ENCODE peak calls at places on chromosomes 12 and 14, in ten cellular contexts. One of them, this sample, is unnamed.

GRCh38 chr12:89379100-89379838 is 27.0 kb upstream of the DUSP6 start:
- DNase-seq in AG09309: no peak
- DNase-seq in fibroblast of lung: no peak
- DNase-seq in foreskin fibroblast: no peak
- DNase-seq in BJ: no peak
- DNase-seq in dorsolateral prefrontal cortex: no peak
- DNase-seq in A549: no peak
- DNase-seq in astrocyte of the spinal cord: no peak
- DNase-seq in heart right ventricle: no peak
- DNase-seq in WERI-Rb-1: no peak
- DNase-seq in this sample: no peak

GRCh38 chr14:72975776-72976175 is 49.5 kb downstream of the DCAF4 start:
- DNase-seq in astrocyte of the spinal cord: no peak
- DNase-seq in dorsolateral prefrontal cortex: no peak
- DNase-seq in fibroblast of lung: no peak
- DNase-seq in AG09309: no peak
- DNase-seq in A549: peak
- DNase-seq in WERI-Rb-1: peak
- DNase-seq in heart right ventricle: no peak
- DNase-seq in BJ: no peak
- DNase-seq in foreskin fibroblast: no peak
- DNase-seq in this sample: no peak

GRCh38 chr12:66191547-66192126 is 2.6 kb downstream of the IRAK3 start:
- DNase-seq in fibroblast of lung: no peak
- DNase-seq in heart right ventricle: no peak
- DNase-seq in dorsolateral prefrontal cortex: no peak
- DNase-seq in A549: no peak
- DNase-seq in BJ: no peak
- DNase-seq in AG09309: no peak
- DNase-seq in astrocyte of the spinal cord: no peak
- DNase-seq in WERI-Rb-1: no peak
- DNase-seq in foreskin fibroblast: no peak
- DNase-seq in this sample: no peak

GRCh38 chr12:402127-402456 is 648 bp downstream of the CCDC77 start:
- DNase-seq in AG09309: no peak
- DNase-seq in BJ: no peak
- DNase-seq in A549: peak
- DNase-seq in WERI-Rb-1: peak
- DNase-seq in astrocyte of the spinal cord: peak
- DNase-seq in fibroblast of lung: peak
- DNase-seq in heart right ventricle: no peak
- DNase-seq in dorsolateral prefrontal cortex: no peak
- DNase-seq in foreskin fibroblast: peak
- DNase-seq in this sample: no peak

GRCh38 chr14:71311061-71311460 is 403.8 kb downstream of the PCNX1 start:
- DNase-seq in A549: no peak
- DNase-seq in astrocyte of the spinal cord: no peak
- DNase-seq in BJ: no peak
- DNase-seq in fibroblast of lung: no peak
- DNase-seq in dorsolateral prefrontal cortex: peak
- DNase-seq in foreskin fibroblast: no peak
- DNase-seq in AG09309: no peak
- DNase-seq in heart right ventricle: no peak
- DNase-seq in WERI-Rb-1: no peak
- DNase-seq in this sample: no peak

GRCh38 chr14:29810657-29811056 is 117.0 kb downstream of the PRKD1 start:
- DNase-seq in astrocyte of the spinal cord: no peak
- DNase-seq in BJ: no peak
- DNase-seq in heart right ventricle: no peak
- DNase-seq in A549: no peak
- DNase-seq in foreskin fibroblast: peak
- DNase-seq in dorsolateral prefrontal cortex: peak
- DNase-seq in WERI-Rb-1: no peak
- DNase-seq in AG09309: peak
- DNase-seq in fibroblast of lung: peak
- DNase-seq in this sample: no peak

GRCh38 chr14:71932229-71932951 is at the start of gene RGS6:
- DNase-seq in AG09309: no peak
- DNase-seq in astrocyte of the spinal cord: no peak
- DNase-seq in BJ: no peak
- DNase-seq in heart right ventricle: peak
- DNase-seq in A549: peak
- DNase-seq in WERI-Rb-1: peak
- DNase-seq in foreskin fibroblast: peak
- DNase-seq in fibroblast of lung: no peak
- DNase-seq in dorsolateral prefrontal cortex: peak
- DNase-seq in this sample: peak

GRCh38 chr12:116435984-116436383 is 123.2 kb upstream of the MAP1LC3B2 start:
- DNase-seq in AG09309: no peak
- DNase-seq in A549: no peak
- DNase-seq in BJ: no peak
- DNase-seq in astrocyte of the spinal cord: no peak
- DNase-seq in WERI-Rb-1: no peak
- DNase-seq in heart right ventricle: no peak
- DNase-seq in dorsolateral prefrontal cortex: no peak
- DNase-seq in fibroblast of lung: no peak
- DNase-seq in foreskin fibroblast: no peak
- DNase-seq in this sample: no peak

GRCh38 chr12:116565963-116566362 is 6.8 kb downstream of the MAP1LC3B2 start:
- DNase-seq in foreskin fibroblast: no peak
- DNase-seq in dorsolateral prefrontal cortex: no peak
- DNase-seq in AG09309: no peak
- DNase-seq in heart right ventricle: no peak
- DNase-seq in WERI-Rb-1: no peak
- DNase-seq in A549: no peak
- DNase-seq in astrocyte of the spinal cord: no peak
- DNase-seq in fibroblast of lung: no peak
- DNase-seq in BJ: no peak
- DNase-seq in this sample: no peak

GRCh38 chr14:38964630-38965029 is 138.4 kb downstream of the SEC23A start:
- DNase-seq in dorsolateral prefrontal cortex: no peak
- DNase-seq in A549: peak
- DNase-seq in astrocyte of the spinal cord: peak
- DNase-seq in fibroblast of lung: no peak
- DNase-seq in heart right ventricle: no peak
- DNase-seq in WERI-Rb-1: no peak
- DNase-seq in AG09309: peak
- DNase-seq in foreskin fibroblast: no peak
- DNase-seq in BJ: no peak
- DNase-seq in this sample: no peak

GRCh38 chr14:101074124-101075024 is 170.9 kb upstream of the RTL1 start:
- DNase-seq in heart right ventricle: no peak
- DNase-seq in dorsolateral prefrontal cortex: no peak
- DNase-seq in fibroblast of lung: no peak
- DNase-seq in astrocyte of the spinal cord: no peak
- DNase-seq in WERI-Rb-1: no peak
- DNase-seq in AG09309: no peak
- DNase-seq in A549: no peak
- DNase-seq in foreskin fibroblast: no peak
- DNase-seq in BJ: no peak
- DNase-seq in this sample: no peak

GRCh38 chr12:114638790-114639435 is 45.1 kb downstream of the TBX3 start:
- DNase-seq in heart right ventricle: no peak
- DNase-seq in AG09309: no peak
- DNase-seq in WERI-Rb-1: no peak
- DNase-seq in BJ: no peak
- DNase-seq in dorsolateral prefrontal cortex: no peak
- DNase-seq in A549: no peak
- DNase-seq in astrocyte of the spinal cord: no peak
- DNase-seq in foreskin fibroblast: no peak
- DNase-seq in fibroblast of lung: no peak
- DNase-seq in this sample: no peak

GRCh38 chr12:92556141-92556540 is 146.6 kb upstream of the PLEKHG7 start:
- DNase-seq in BJ: no peak
- DNase-seq in heart right ventricle: no peak
- DNase-seq in foreskin fibroblast: no peak
- DNase-seq in dorsolateral prefrontal cortex: no peak
- DNase-seq in fibroblast of lung: no peak
- DNase-seq in astrocyte of the spinal cord: no peak
- DNase-seq in WERI-Rb-1: no peak
- DNase-seq in AG09309: no peak
- DNase-seq in A549: no peak
- DNase-seq in this sample: no peak
- H3K4me3 ChIP-seq in BJ: no peak
- H3K4me3 ChIP-seq in heart right ventricle: no peak
- H3K4me3 ChIP-seq in foreskin fibroblast: no peak
- H3K4me3 ChIP-seq in dorsolateral prefrontal cortex: no peak
- H3K4me3 ChIP-seq in fibroblast of lung: no peak
- H3K4me3 ChIP-seq in astrocyte of the spinal cord: no peak
- H3K4me3 ChIP-seq in WERI-Rb-1: no peak
- H3K4me3 ChIP-seq in AG09309: no peak
- H3K4me3 ChIP-seq in A549: no peak
- H3K4me3 ChIP-seq in this sample: no peak

GRCh38 chr12:121630791-121631190 is 4.5 kb downstream of the ORAI1 start:
- DNase-seq in dorsolateral prefrontal cortex: no peak
- DNase-seq in AG09309: no peak
- DNase-seq in astrocyte of the spinal cord: no peak
- DNase-seq in WERI-Rb-1: no peak
- DNase-seq in BJ: no peak
- DNase-seq in heart right ventricle: no peak
- DNase-seq in foreskin fibroblast: no peak
- DNase-seq in A549: no peak
- DNase-seq in fibroblast of lung: no peak
- DNase-seq in this sample: no peak

GRCh38 chr12:121628037-121628436 is 1.7 kb downstream of the ORAI1 start:
- DNase-seq in A549: no peak
- DNase-seq in BJ: no peak
- DNase-seq in foreskin fibroblast: no peak
- DNase-seq in fibroblast of lung: no peak
- DNase-seq in dorsolateral prefrontal cortex: no peak
- DNase-seq in AG09309: no peak
- DNase-seq in WERI-Rb-1: peak
- DNase-seq in heart right ventricle: no peak
- DNase-seq in astrocyte of the spinal cord: no peak
- DNase-seq in this sample: no peak

GRCh38 chr12:121628536-121628935 is 2.2 kb downstream of the ORAI1 start:
- DNase-seq in heart right ventricle: no peak
- DNase-seq in foreskin fibroblast: no peak
- DNase-seq in BJ: no peak
- DNase-seq in fibroblast of lung: no peak
- DNase-seq in dorsolateral prefrontal cortex: no peak
- DNase-seq in AG09309: no peak
- DNase-seq in astrocyte of the spinal cord: no peak
- DNase-seq in A549: no peak
- DNase-seq in WERI-Rb-1: no peak
- DNase-seq in this sample: no peak

GRCh38 chr12:121626853-121627623 is 708 bp downstream of the ORAI1 start:
- DNase-seq in A549: peak
- DNase-seq in BJ: no peak
- DNase-seq in fibroblast of lung: peak
- DNase-seq in heart right ventricle: peak
- DNase-seq in astrocyte of the spinal cord: peak
- DNase-seq in AG09309: no peak
- DNase-seq in WERI-Rb-1: peak
- DNase-seq in dorsolateral prefrontal cortex: peak
- DNase-seq in foreskin fibroblast: peak
- DNase-seq in this sample: peak

DNA sequence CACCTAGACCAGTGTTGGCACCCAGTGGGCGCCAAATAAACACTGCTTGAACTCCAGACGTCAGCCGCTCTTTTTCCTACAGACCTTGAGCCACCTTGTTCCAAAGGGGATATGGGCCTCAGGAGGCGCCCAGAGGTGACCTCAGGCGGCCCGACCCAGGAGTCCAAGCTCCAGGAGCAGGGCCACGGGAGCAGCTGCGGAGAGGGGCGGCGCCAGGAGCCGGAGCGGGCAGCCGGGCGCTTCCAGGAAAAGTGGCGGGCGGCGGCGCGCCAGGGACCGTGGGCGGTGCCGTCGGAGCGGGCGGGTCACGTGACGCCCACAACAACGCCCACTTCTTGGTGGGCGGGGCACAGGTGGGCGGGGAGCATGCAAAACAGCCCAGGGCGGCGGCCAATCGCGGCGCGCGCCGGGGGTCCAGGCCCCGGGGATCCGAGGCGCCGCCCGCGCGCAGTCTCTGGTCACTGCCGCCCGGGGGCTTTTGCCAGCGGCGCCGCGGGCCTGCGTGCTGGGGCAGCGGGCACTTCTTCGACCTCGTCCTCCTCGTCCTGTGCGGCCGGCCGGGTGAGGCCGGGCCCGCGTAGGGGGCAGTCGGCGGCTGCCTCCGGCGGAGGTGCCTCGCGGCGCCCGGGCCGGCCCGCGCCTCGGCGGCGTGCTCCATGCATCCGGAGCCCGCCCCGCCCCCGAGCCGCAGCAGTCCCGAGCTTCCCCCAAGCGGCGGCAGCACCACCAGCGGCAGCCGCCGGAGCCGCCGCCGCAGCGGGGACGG is at the start of gene ORAI1:
- DNase-seq in A549: peak
- DNase-seq in WERI-Rb-1: peak
- DNase-seq in BJ: peak
- DNase-seq in foreskin fibroblast: peak
- DNase-seq in AG09309: no peak
- DNase-seq in fibroblast of lung: peak
- DNase-seq in astrocyte of the spinal cord: peak
- DNase-seq in dorsolateral prefrontal cortex: peak
- DNase-seq in heart right ventricle: peak
- DNase-seq in this sample: peak
- TF ChIP-seq CTCF in A549: peak
- TF ChIP-seq CTCF in WERI-Rb-1: no peak
- TF ChIP-seq CTCF in BJ: peak
- TF ChIP-seq CTCF in foreskin fibroblast: no peak
- TF ChIP-seq CTCF in AG09309: no peak
- TF ChIP-seq CTCF in fibroblast of lung: no peak
- TF ChIP-seq CTCF in astrocyte of the spinal cord: no peak
- TF ChIP-seq CTCF in dorsolateral prefrontal cortex: peak
- TF ChIP-seq CTCF in heart right ventricle: no peak
- TF ChIP-seq CTCF in this sample: no peak

DNA sequence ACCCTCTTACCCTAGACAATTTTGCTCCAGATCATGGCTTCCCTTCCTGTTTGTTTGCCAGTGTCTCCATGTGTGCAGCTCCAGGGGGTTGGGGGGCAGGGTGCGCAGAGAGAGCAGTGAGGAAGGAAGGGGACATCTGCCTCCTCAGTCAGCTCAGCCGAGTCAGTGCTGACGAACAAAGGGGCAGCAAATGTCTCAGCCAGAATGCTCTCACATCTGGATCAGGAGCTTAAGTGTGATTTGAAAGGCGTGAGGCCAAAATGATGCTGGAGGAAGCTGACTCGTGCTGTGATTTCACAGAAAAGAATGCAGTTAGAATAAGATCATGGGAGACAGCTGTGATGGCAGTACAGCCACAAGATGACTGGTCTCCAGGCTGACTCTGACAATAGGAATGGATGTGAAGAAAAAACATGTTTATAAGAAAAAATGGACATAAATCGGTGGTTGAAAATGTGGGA is 27.1 kb upstream of the CDK17 start:
- DNase-seq in heart right ventricle: peak
- DNase-seq in BJ: peak
- DNase-seq in fibroblast of lung: peak
- DNase-seq in dorsolateral prefrontal cortex: peak
- DNase-seq in astrocyte of the spinal cord: peak
- DNase-seq in WERI-Rb-1: peak
- DNase-seq in foreskin fibroblast: peak
- DNase-seq in AG09309: peak
- DNase-seq in A549: peak
- DNase-seq in this sample: peak
- H3K4me3 ChIP-seq in heart right ventricle: no peak
- H3K4me3 ChIP-seq in BJ: peak
- H3K4me3 ChIP-seq in fibroblast of lung: peak
- H3K4me3 ChIP-seq in dorsolateral prefrontal cortex: no peak
- H3K4me3 ChIP-seq in astrocyte of the spinal cord: peak
- H3K4me3 ChIP-seq in WERI-Rb-1: no peak
- H3K4me3 ChIP-seq in foreskin fibroblast: peak
- H3K4me3 ChIP-seq in AG09309: peak
- H3K4me3 ChIP-seq in A549: no peak
- H3K4me3 ChIP-seq in this sample: no peak

GRCh38 chr12:58774731-58775130 is 145.6 kb downstream of the LRIG3 start:
- DNase-seq in WERI-Rb-1: no peak
- DNase-seq in foreskin fibroblast: no peak
- DNase-seq in fibroblast of lung: no peak
- DNase-seq in AG09309: no peak
- DNase-seq in BJ: no peak
- DNase-seq in heart right ventricle: no peak
- DNase-seq in A549: no peak
- DNase-seq in astrocyte of the spinal cord: peak
- DNase-seq in dorsolateral prefrontal cortex: no peak
- DNase-seq in this sample: no peak
- TF ChIP-seq CTCF in WERI-Rb-1: no peak
- TF ChIP-seq CTCF in foreskin fibroblast: no peak
- TF ChIP-seq CTCF in fibroblast of lung: no peak
- TF ChIP-seq CTCF in AG09309: no peak
- TF ChIP-seq CTCF in BJ: no peak
- TF ChIP-seq CTCF in heart right ventricle: no peak
- TF ChIP-seq CTCF in A549: no peak
- TF ChIP-seq CTCF in astrocyte of the spinal cord: no peak
- TF ChIP-seq CTCF in dorsolateral prefrontal cortex: no peak
- TF ChIP-seq CTCF in this sample: no peak